ENCODE peak calls at places on chromosomes 1 and 21, in five cellular contexts. I, M, D, B and G are unnamed samples.

GRCh38 chr1:30890502-30891222 is 17.9 kb downstream of the SDC3 start:
- DNase-seq in M (no peak), D (no peak), B (no peak), I (no peak), G (no peak)

GRCh38 chr21:15291621-15292266 is 226.9 kb upstream of the NRIP1 start:
- DNase-seq in I (peak; percentile 51), D (no peak), B (peak; percentile 11), M (no peak), G (peak; percentile 79)

GRCh38 chr1:229756666-229757065 is 130.6 kb downstream of the URB2 start:
- DNase-seq in M (peak; percentile 81), B (peak; percentile 4), D (no peak), I (peak; percentile 89), G (peak; percentile 53)

GRCh38 chr1:191669629-191670028 is 488.6 kb upstream of the RGS18 start:
- DNase-seq in B (no peak), M (no peak), I (peak; percentile 25), D (no peak), G (peak; percentile 1)

GRCh38 chr1:5497471-5497870 is 494.8 kb downstream of the NPHP4 start:
- DNase-seq in M (no peak), D (no peak), I (no peak), B (no peak), G (no peak)

GRCh38 chr1:24641646-24642151 is 1.4 kb upstream of the SRRM1 start:
- DNase-seq in I (no peak), B (peak; percentile 10), M (no peak), D (peak; percentile 36), G (no peak)

GRCh38 chr1:14590781-14591180 is 7.7 kb upstream of the KAZN start:
- DNase-seq in B (no peak), D (no peak), I (no peak), M (no peak), G (no peak)

GRCh38 chr1:185574139-185574835 is 159.9 kb upstream of the HMCN1 start:
- DNase-seq in B (no peak), M (no peak), I (no peak), D (no peak), G (peak; percentile 82)

GRCh38 chr1:27581823-27582243 is 22.1 kb downstream of the AHDC1 start:
- DNase-seq in B (no peak), M (no peak), I (no peak), D (peak; percentile 76), G (no peak)

GRCh38 chr1:85295006-85295431 is 18.6 kb upstream of the BCL10 start:
- DNase-seq in I (peak; percentile 98), D (no peak), B (peak; percentile 30), M (peak; percentile 63), G (peak; percentile 98)

GRCh38 chr1:155070721-155071556 is 7.4 kb downstream of the EFNA4 start:
- DNase-seq in I (peak; percentile 93), B (peak; percentile 82), D (peak; percentile 69), M (no peak), G (peak; percentile 66)

GRCh38 chr21:44298301-44298700 is 1.6 kb upstream of the PFKL start:
- DNase-seq in B (no peak), I (peak; percentile 45), D (no peak), M (no peak), G (peak; percentile 28)
- TF ChIP-seq CTCF in B (no peak), I (peak; percentile 50), D (no peak), M (peak; percentile 31), G (peak; percentile 6)

GRCh38 chr1:92080128-92080985 is at the start of gene BTBD8:
- DNase-seq in B (peak; percentile 81), D (peak; percentile 87), I (peak; percentile 75), M (peak; percentile 44), G (peak; percentile 60)
- TF ChIP-seq CTCF in B (no peak), D (no peak), I (no peak), M (no peak), G (peak; percentile 5)

DNA sequence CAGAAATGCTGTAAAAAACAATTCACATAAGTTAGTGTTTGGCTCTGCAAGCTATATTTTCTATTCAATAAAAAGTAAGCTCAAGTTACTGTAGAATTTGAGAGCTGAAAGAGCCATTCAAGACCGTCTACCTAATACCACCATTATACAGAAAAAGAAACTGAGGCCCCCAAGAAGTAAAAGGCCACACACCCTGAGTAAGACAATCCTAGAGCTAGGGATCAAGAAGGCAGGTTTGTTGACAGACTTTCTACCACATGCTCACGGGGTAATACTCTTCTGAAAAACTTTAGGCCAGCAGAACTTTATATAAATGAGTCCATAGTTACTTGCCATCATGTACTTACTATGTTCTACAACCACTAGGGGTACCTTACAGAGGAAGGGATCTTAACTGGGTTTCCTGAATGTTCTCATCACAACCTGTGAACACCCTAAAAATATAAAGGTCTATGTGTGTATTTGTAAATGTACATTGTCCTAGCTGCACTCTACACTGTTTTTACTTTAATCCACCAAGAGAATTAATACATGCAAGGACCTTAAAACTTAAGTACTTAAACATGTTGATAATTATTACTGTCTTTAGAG is 2.7 kb downstream of the PSMG1 start:
- DNase-seq in I (peak; percentile 38), M (no peak), D (no peak), B (no peak), G (peak; percentile 18)
- TF ChIP-seq CTCF in I (peak; percentile 52), M (peak; percentile 24), D (no peak), B (no peak), G (peak; percentile 28)

DNA sequence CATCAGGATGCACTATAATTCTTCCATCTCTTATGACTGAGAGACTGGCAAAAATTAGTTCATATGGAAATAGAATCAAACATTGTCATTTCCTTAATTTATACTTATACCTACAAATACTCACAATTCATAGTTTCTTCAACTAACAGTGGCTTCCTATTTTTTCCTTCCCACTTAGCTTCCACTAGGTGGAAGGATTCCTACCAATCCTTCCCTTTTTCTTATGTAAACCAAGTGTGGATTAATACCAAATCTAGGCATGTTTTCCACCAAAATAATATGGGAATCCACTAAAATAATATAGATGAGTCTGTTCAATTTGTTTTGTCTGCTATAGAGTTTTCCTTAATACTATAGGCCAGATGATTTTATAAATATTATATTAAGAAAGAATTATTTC is 1537.1 kb downstream of the PLA2G4A start:
- DNase-seq in B (no peak), D (no peak), I (no peak), M (no peak), G (no peak)
- TF ChIP-seq CTCF in B (no peak), D (no peak), I (peak; percentile 22), M (no peak), G (no peak)

GRCh38 chr1:19055001-19055400 is 98.5 kb upstream of the IFFO2 start:
- DNase-seq in I (no peak), M (no peak), D (no peak), B (no peak), G (no peak)

GRCh38 chr1:19059773-19060172 is 103.3 kb upstream of the IFFO2 start:
- DNase-seq in I (no peak), B (no peak), M (no peak), D (no peak), G (no peak)

GRCh38 chr1:19058476-19058797 is 102.0 kb upstream of the IFFO2 start:
- DNase-seq in B (no peak), D (no peak), I (no peak), M (no peak), G (no peak)

GRCh38 chr1:19057784-19058475 is 101.5 kb upstream of the IFFO2 start:
- DNase-seq in B (no peak), D (no peak), M (no peak), I (no peak), G (no peak)

GRCh38 chr1:19057182-19057779 is 100.8 kb upstream of the IFFO2 start:
- DNase-seq in B (no peak), I (no peak), M (no peak), D (no peak), G (no peak)
- TF ChIP-seq CTCF in B (no peak), I (no peak), M (no peak), D (no peak), G (no peak)

GRCh38 chr1:43600033-43601020 is 49.6 kb upstream of the KDM4A start:
- DNase-seq in M (no peak), D (no peak), I (no peak), B (peak; percentile 9), G (no peak)

GRCh38 chr1:43605157-43605556 is 44.8 kb upstream of the KDM4A start:
- DNase-seq in M (no peak), D (no peak), B (no peak), I (no peak), G (no peak)

GRCh38 chr1:43604192-43604591 is 45.8 kb upstream of the KDM4A start:
- DNase-seq in I (no peak), M (no peak), B (no peak), D (no peak), G (no peak)

GRCh38 chr1:43605761-43606160 is 44.2 kb upstream of the KDM4A start:
- DNase-seq in M (no peak), B (no peak), D (no peak), I (no peak), G (no peak)

GRCh38 chr1:43603004-43603403 is 46.9 kb upstream of the KDM4A start:
- DNase-seq in M (no peak), I (no peak), D (no peak), B (peak; percentile 58), G (no peak)
- TF ChIP-seq CTCF in M (no peak), I (no peak), D (no peak), B (no peak), G (no peak)

GRCh38 chr1:153670859-153671622 is at the start of gene ILF2:
- DNase-seq in I (peak; percentile 100), M (peak; percentile 99), D (peak; percentile 95), B (peak; percentile 94), G (peak; percentile 100)
- TF ChIP-seq CTCF in I (peak; percentile 54), M (no peak), D (no peak), B (peak; percentile 14), G (peak; percentile 19)

GRCh38 chr1:152188673-152189591 is 29.9 kb upstream of the RPTN start:
- DNase-seq in M (no peak), I (peak; percentile 78), B (peak; percentile 67), D (peak; percentile 65), G (peak; percentile 61)

GRCh38 chr1:152182431-152182830 is 23.4 kb upstream of the RPTN start:
- DNase-seq in D (no peak), I (peak; percentile 41), M (no peak), B (no peak), G (peak; percentile 71)

GRCh38 chr1:152186556-152187285 is 27.7 kb upstream of the RPTN start:
- DNase-seq in D (no peak), M (no peak), I (peak; percentile 47), B (peak; percentile 37), G (peak; percentile 83)

GRCh38 chr1:152182942-152183341 is 23.9 kb upstream of the RPTN start:
- DNase-seq in M (peak; percentile 61), I (peak; percentile 74), D (peak; percentile 51), B (peak; percentile 39), G (peak; percentile 99)

DNA sequence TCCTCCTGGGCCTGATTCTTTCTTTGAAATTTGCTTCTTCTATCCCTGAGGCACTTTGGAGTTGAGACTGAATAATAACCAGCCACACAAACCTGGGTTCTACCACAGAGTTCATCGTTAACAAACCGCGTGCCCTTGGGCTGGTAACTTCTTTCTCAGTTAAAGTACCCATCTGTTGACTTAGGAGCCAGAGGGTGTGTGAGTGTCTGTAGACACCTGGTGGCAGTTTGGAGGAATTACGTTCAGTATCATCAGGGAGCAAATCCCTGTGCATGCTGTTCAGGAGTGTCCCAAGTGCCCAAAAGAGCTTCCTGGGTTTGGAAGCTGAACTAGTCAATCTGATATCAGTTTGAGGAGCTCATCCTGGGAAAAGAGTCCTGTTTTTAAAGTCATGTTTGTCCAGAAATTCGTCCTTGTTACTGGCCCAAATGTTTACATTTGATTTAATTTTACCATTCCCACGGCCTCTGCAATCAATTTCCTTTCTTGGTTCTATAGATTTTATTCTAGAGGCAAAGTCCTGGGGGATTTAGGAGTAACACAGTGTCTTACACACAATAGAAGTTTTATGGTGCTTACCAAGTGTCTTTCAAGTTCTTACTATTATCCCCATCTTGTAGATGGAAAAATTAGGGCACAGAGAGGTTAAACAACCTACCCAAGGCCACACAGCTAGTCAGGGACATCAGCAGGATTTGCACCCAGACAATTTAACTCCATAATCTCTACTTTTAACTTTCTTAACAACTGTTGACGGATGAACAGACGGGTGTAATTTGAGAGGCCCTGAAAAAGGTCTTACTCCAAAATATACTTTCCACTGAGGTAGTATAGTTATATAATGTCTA is 26.7 kb upstream of the RPTN start:
- DNase-seq in I (peak; percentile 81), M (peak; percentile 56), B (peak; percentile 41), D (no peak), G (peak; percentile 78)
- TF ChIP-seq CTCF in I (peak; percentile 94), M (peak; percentile 79), B (peak; percentile 89), D (peak; percentile 81), G (peak; percentile 79)